ENCODE peak calls at places on chromosomes 7 and 10, in nine cellular contexts. Q, I, K, M, W, Z, A, L and X are unnamed samples.

GRCh38 chr7:49638166-49638565 is 135.3 kb upstream of the VWC2 start:
- DNase-seq in Q (no peak), I (no peak), K (no peak), M (no peak), W (no peak), Z (no peak), A (no peak), L (no peak), X (no peak)

GRCh38 chr10:72272689-72273409 is 875 bp upstream of the DDIT4 start:
- DNase-seq in Q (no peak), I (peak; percentile 96), K (peak; percentile 86), M (peak; percentile 92), W (peak; percentile 61), Z (peak; percentile 96), A (peak; percentile 76), L (peak; percentile 96), X (peak; percentile 85)

GRCh38 chr10:100890696-100891271 is 22.0 kb upstream of the SLF2 start:
- DNase-seq in Q (no peak), I (peak; percentile 55), K (peak; percentile 76), M (no peak), W (no peak), Z (peak; percentile 98), A (no peak), L (no peak), X (peak; percentile 98)

GRCh38 chr10:35564276-35564982 is 40.7 kb upstream of the GJD4 start:
- DNase-seq in Q (no peak), I (no peak), K (peak; percentile 45), M (peak; percentile 24), W (no peak), Z (peak; percentile 38), A (no peak), L (peak; percentile 58), X (peak; percentile 49)

GRCh38 chr7:75617634-75618234 is 121.0 kb downstream of the HIP1 start:
- DNase-seq in Q (peak; percentile 24), I (no peak), K (no peak), M (peak; percentile 62), W (no peak), Z (no peak), A (peak; percentile 63), L (peak; percentile 75), X (no peak)

GRCh38 chr10:67837519-67838314 is at the start of gene DNAJC12:
- DNase-seq in Q (no peak), I (peak; percentile 62), K (peak; percentile 45), M (no peak), W (no peak), Z (peak; percentile 56), A (no peak), L (no peak), X (peak; percentile 59)

GRCh38 chr10:121590772-121591171 is 7.5 kb downstream of the FGFR2 start:
- DNase-seq in Q (no peak), I (no peak), K (no peak), M (no peak), W (no peak), Z (no peak), A (no peak), L (no peak), X (no peak)

GRCh38 chr7:2148189-2148588 is 84.6 kb downstream of the MAD1L1 start:
- DNase-seq in Q (no peak), I (no peak), K (no peak), M (no peak), W (no peak), Z (no peak), A (no peak), L (no peak), X (no peak)

GRCh38 chr10:117418121-117418520 is 42.9 kb upstream of the PDZD8 start:
- DNase-seq in Q (no peak), I (no peak), K (no peak), M (no peak), W (no peak), Z (no peak), A (no peak), L (no peak), X (no peak)

GRCh38 chr7:69412331-69413146 is 185.7 kb upstream of the AUTS2 start:
- DNase-seq in Q (no peak), I (peak; percentile 87), K (no peak), M (peak; percentile 20), W (no peak), Z (peak; percentile 0), A (peak; percentile 7), L (peak; percentile 46), X (peak; percentile 83)

GRCh38 chr10:125083576-125083920 is 76.8 kb downstream of the CTBP2 start:
- DNase-seq in Q (no peak), I (no peak), K (no peak), M (no peak), W (no peak), Z (peak; percentile 92), A (no peak), L (peak; percentile 51), X (peak; percentile 77)

GRCh38 chr7:11394438-11394837 is 420.8 kb downstream of the PHF14 start:
- DNase-seq in Q (no peak), I (peak; percentile 36), K (no peak), M (no peak), W (no peak), Z (no peak), A (no peak), L (no peak), X (no peak)

GRCh38 chr10:71392791-71393781 is 3.6 kb upstream of the CDH23 start:
- DNase-seq in Q (no peak), I (no peak), K (no peak), M (no peak), W (no peak), Z (no peak), A (no peak), L (no peak), X (no peak)

GRCh38 chr10:5555881-5556280 is 31.1 kb downstream of the CALML3 start:
- DNase-seq in Q (no peak), I (no peak), K (no peak), M (no peak), W (no peak), Z (no peak), A (no peak), L (no peak), X (no peak)

GRCh38 chr10:132879408-132880147 is 62.8 kb downstream of the CFAP46 start:
- DNase-seq in Q (no peak), I (no peak), K (no peak), M (no peak), W (peak; percentile 14), Z (no peak), A (no peak), L (no peak), X (no peak)

GRCh38 chr7:1705339-1705738 is 35.3 kb downstream of the ELFN1 start:
- DNase-seq in Q (no peak), I (no peak), K (no peak), M (no peak), W (no peak), Z (no peak), A (no peak), L (no peak), X (no peak)

GRCh38 chr10:47165168-47165710 is 134.8 kb upstream of the GDF10 start:
- DNase-seq in Q (no peak), I (no peak), K (no peak), M (no peak), W (no peak), Z (no peak), A (no peak), L (no peak), X (no peak)

GRCh38 chr10:74092372-74092771 is 58.3 kb downstream of the AP3M1 start:
- DNase-seq in Q (no peak), I (no peak), K (no peak), M (no peak), W (no peak), Z (no peak), A (no peak), L (no peak), X (no peak)

GRCh38 chr7:138608292-138608691 is 92.9 kb downstream of the SVOPL start:
- DNase-seq in Q (no peak), I (no peak), K (no peak), M (no peak), W (no peak), Z (peak; percentile 39), A (peak; percentile 27), L (no peak), X (peak; percentile 44)

GRCh38 chr7:102096706-102097427 is 189.8 kb upstream of the SH2B2 start:
- DNase-seq in Q (no peak), I (peak; percentile 58), K (no peak), M (no peak), W (no peak), Z (no peak), A (no peak), L (no peak), X (no peak)

GRCh38 chr10:131730771-131731497 is 169.9 kb upstream of the PPP2R2D start:
- DNase-seq in Q (no peak), I (no peak), K (no peak), M (no peak), W (no peak), Z (no peak), A (no peak), L (no peak), X (no peak)

GRCh38 chr7:20596653-20597052 is 18.8 kb upstream of the ABCB5 start:
- DNase-seq in Q (no peak), I (no peak), K (peak; percentile 93), M (no peak), W (no peak), Z (peak; percentile 85), A (no peak), L (no peak), X (peak; percentile 93)

GRCh38 chr7:14596421-14596820 is 306.1 kb downstream of the DGKB start:
- DNase-seq in Q (no peak), I (no peak), K (no peak), M (no peak), W (no peak), Z (peak; percentile 78), A (no peak), L (no peak), X (peak; percentile 56)

GRCh38 chr10:6580279-6581029 is 378 bp upstream of the PRKCQ start:
- DNase-seq in Q (peak; percentile 92), I (peak; percentile 91), K (peak; percentile 17), M (peak; percentile 62), W (peak; percentile 78), Z (peak; percentile 61), A (peak; percentile 94), L (no peak), X (peak; percentile 38)

GRCh38 chr10:86876748-86877147 is 80.7 kb downstream of the MMRN2 start:
- DNase-seq in Q (no peak), I (peak; percentile 15), K (no peak), M (no peak), W (no peak), Z (peak; percentile 74), A (no peak), L (no peak), X (no peak)

GRCh38 chr7:19663816-19664531 is 44.9 kb downstream of the POLR1F start:
- DNase-seq in Q (no peak), I (no peak), K (no peak), M (no peak), W (no peak), Z (peak; percentile 9), A (no peak), L (no peak), X (no peak)

GRCh38 chr7:128591705-128592104 is 80.4 kb upstream of the GARIN1A start:
- DNase-seq in Q (no peak), I (no peak), K (no peak), M (no peak), W (no peak), Z (no peak), A (no peak), L (no peak), X (no peak)

GRCh38 chr10:89086801-89087513 is 96.4 kb downstream of the FAS start:
- DNase-seq in Q (no peak), I (no peak), K (no peak), M (peak; percentile 72), W (no peak), Z (peak; percentile 86), A (peak; percentile 17), L (peak; percentile 81), X (no peak)

GRCh38 chr7:68121655-68122054 is 1125.0 kb downstream of the TYW1 start:
- DNase-seq in Q (no peak), I (no peak), K (no peak), M (no peak), W (no peak), Z (no peak), A (no peak), L (no peak), X (no peak)

GRCh38 chr10:94315975-94316464 is 46.7 kb downstream of the NOC3L start:
- DNase-seq in Q (no peak), I (peak; percentile 13), K (no peak), M (no peak), W (no peak), Z (no peak), A (no peak), L (no peak), X (peak; percentile 66)

GRCh38 chr10:79019961-79020491 is 48.7 kb upstream of the ZMIZ1 start:
- DNase-seq in Q (no peak), I (peak; percentile 76), K (no peak), M (peak; percentile 59), W (no peak), Z (no peak), A (no peak), L (peak; percentile 80), X (no peak)